ENCODE peak calls at places on chromosomes 16 and 17, in five cellular contexts. One of them, this sample, is unnamed.

GRCh38 chr16:88965411-88965810 is 11.6 kb downstream of the CBFA2T3 start:
- DNase-seq in CD4-positive, alpha-beta memory T cell: no peak
- DNase-seq in tibial nerve: no peak
- DNase-seq in cardiac fibroblast: no peak
- DNase-seq in brain microvascular endothelial cell: no peak
- DNase-seq in this sample: no peak

GRCh38 chr16:88475037-88475436 is 22.0 kb downstream of the ZFPM1 start:
- DNase-seq in brain microvascular endothelial cell: no peak
- DNase-seq in CD4-positive, alpha-beta memory T cell: no peak
- DNase-seq in tibial nerve: no peak
- DNase-seq in cardiac fibroblast: no peak
- DNase-seq in this sample: no peak

GRCh38 chr17:41178843-41179616 is 1.0 kb upstream of the KRTAP4-2 start:
- DNase-seq in tibial nerve: no peak
- DNase-seq in brain microvascular endothelial cell: no peak
- DNase-seq in cardiac fibroblast: no peak
- DNase-seq in CD4-positive, alpha-beta memory T cell: no peak
- DNase-seq in this sample: no peak

GRCh38 chr17:76868669-76869208 is 535 bp downstream of the MGAT5B start:
- DNase-seq in cardiac fibroblast: no peak
- DNase-seq in brain microvascular endothelial cell: no peak
- DNase-seq in tibial nerve: no peak
- DNase-seq in CD4-positive, alpha-beta memory T cell: no peak
- DNase-seq in this sample: peak

GRCh38 chr16:89010210-89010925 is 33.4 kb upstream of the CBFA2T3 start:
- DNase-seq in CD4-positive, alpha-beta memory T cell: no peak
- DNase-seq in tibial nerve: no peak
- DNase-seq in brain microvascular endothelial cell: no peak
- DNase-seq in cardiac fibroblast: no peak
- DNase-seq in this sample: no peak

GRCh38 chr16:46763147-46763546 is 15.0 kb upstream of the MYLK3 start:
- DNase-seq in CD4-positive, alpha-beta memory T cell: no peak
- DNase-seq in brain microvascular endothelial cell: no peak
- DNase-seq in tibial nerve: no peak
- DNase-seq in cardiac fibroblast: peak
- DNase-seq in this sample: peak

GRCh38 chr17:8016632-8017424 is 14.4 kb downstream of the GUCY2D start:
- DNase-seq in tibial nerve: peak
- DNase-seq in brain microvascular endothelial cell: peak
- DNase-seq in cardiac fibroblast: peak
- DNase-seq in CD4-positive, alpha-beta memory T cell: peak
- DNase-seq in this sample: no peak

GRCh38 chr17:77531641-77532040 is 390.9 kb downstream of the SEC14L1 start:
- DNase-seq in brain microvascular endothelial cell: no peak
- DNase-seq in cardiac fibroblast: no peak
- DNase-seq in CD4-positive, alpha-beta memory T cell: no peak
- DNase-seq in tibial nerve: no peak
- DNase-seq in this sample: no peak

GRCh38 chr16:5069854-5070253 is 1.8 kb upstream of the ALG1 start:
- DNase-seq in brain microvascular endothelial cell: no peak
- DNase-seq in cardiac fibroblast: no peak
- DNase-seq in tibial nerve: no peak
- DNase-seq in CD4-positive, alpha-beta memory T cell: no peak
- DNase-seq in this sample: no peak

GRCh38 chr16:57988929-57989328 is 11.5 kb downstream of the ZNF319 start:
- DNase-seq in cardiac fibroblast: no peak
- DNase-seq in CD4-positive, alpha-beta memory T cell: no peak
- DNase-seq in tibial nerve: no peak
- DNase-seq in brain microvascular endothelial cell: no peak
- DNase-seq in this sample: no peak

GRCh38 chr17:58165981-58166380 is 801 bp upstream of the OR4D2 start:
- DNase-seq in CD4-positive, alpha-beta memory T cell: peak
- DNase-seq in cardiac fibroblast: no peak
- DNase-seq in brain microvascular endothelial cell: no peak
- DNase-seq in tibial nerve: no peak
- DNase-seq in this sample: no peak

GRCh38 chr16:14324581-14324980 is 253.5 kb downstream of the MRTFB start:
- DNase-seq in cardiac fibroblast: peak
- DNase-seq in tibial nerve: no peak
- DNase-seq in CD4-positive, alpha-beta memory T cell: no peak
- DNase-seq in brain microvascular endothelial cell: no peak
- DNase-seq in this sample: peak

This sample was measured in astrocyte.